ENCODE peak calls at places on chromosomes 4 and X, in nine cellular contexts. One of them, this sample, is unnamed.

GRCh38 chr4:12584116-12584875 is 899.8 kb downstream of the RAB28 start:
- DNase-seq in fibroblast of lung: no peak
- DNase-seq in naive thymus-derived CD4-positive, alpha-beta T cell: no peak
- DNase-seq in astrocyte: no peak
- DNase-seq in lung: no peak
- DNase-seq in fibroblast of mammary gland: no peak
- DNase-seq in IMR-90: no peak
- DNase-seq in RWPE2: no peak
- DNase-seq in right lobe of liver: no peak
- DNase-seq in this sample: no peak

GRCh38 chrX:9342581-9343051 is 122.2 kb upstream of the TBL1X start:
- DNase-seq in fibroblast of lung: peak
- DNase-seq in naive thymus-derived CD4-positive, alpha-beta T cell: peak
- DNase-seq in astrocyte: peak
- DNase-seq in lung: peak
- DNase-seq in fibroblast of mammary gland: peak
- DNase-seq in IMR-90: peak
- DNase-seq in RWPE2: peak
- DNase-seq in right lobe of liver: peak
- DNase-seq in this sample: peak

GRCh38 chrX:53362439-53362838 is 60.0 kb downstream of the SMC1A start:
- DNase-seq in fibroblast of lung: no peak
- DNase-seq in naive thymus-derived CD4-positive, alpha-beta T cell: no peak
- DNase-seq in astrocyte: no peak
- DNase-seq in lung: no peak
- DNase-seq in fibroblast of mammary gland: no peak
- DNase-seq in IMR-90: no peak
- DNase-seq in RWPE2: no peak
- DNase-seq in right lobe of liver: no peak
- DNase-seq in this sample: no peak

GRCh38 chr4:184115399-184115798 is 102.3 kb downstream of the ENPP6 start:
- DNase-seq in fibroblast of lung: no peak
- DNase-seq in naive thymus-derived CD4-positive, alpha-beta T cell: no peak
- DNase-seq in astrocyte: no peak
- DNase-seq in lung: no peak
- DNase-seq in fibroblast of mammary gland: no peak
- DNase-seq in IMR-90: no peak
- DNase-seq in RWPE2: no peak
- DNase-seq in right lobe of liver: no peak
- DNase-seq in this sample: no peak

GRCh38 chr4:24266014-24266413 is 318.3 kb downstream of the DHX15 start:
- DNase-seq in fibroblast of lung: no peak
- DNase-seq in naive thymus-derived CD4-positive, alpha-beta T cell: no peak
- DNase-seq in astrocyte: no peak
- DNase-seq in lung: no peak
- DNase-seq in fibroblast of mammary gland: no peak
- DNase-seq in IMR-90: no peak
- DNase-seq in RWPE2: no peak
- DNase-seq in right lobe of liver: no peak
- DNase-seq in this sample: no peak

GRCh38 chrX:106707771-106708454 is 18.6 kb upstream of the RNF128 start:
- DNase-seq in fibroblast of lung: peak
- DNase-seq in naive thymus-derived CD4-positive, alpha-beta T cell: no peak
- DNase-seq in astrocyte: peak
- DNase-seq in lung: no peak
- DNase-seq in fibroblast of mammary gland: peak
- DNase-seq in IMR-90: peak
- DNase-seq in RWPE2: no peak
- DNase-seq in right lobe of liver: no peak
- DNase-seq in this sample: no peak

GRCh38 chr4:113537183-113537977 is 224.2 kb downstream of the CAMK2D start:
- DNase-seq in fibroblast of lung: no peak
- DNase-seq in naive thymus-derived CD4-positive, alpha-beta T cell: no peak
- DNase-seq in astrocyte: no peak
- DNase-seq in lung: no peak
- DNase-seq in fibroblast of mammary gland: no peak
- DNase-seq in IMR-90: no peak
- DNase-seq in RWPE2: no peak
- DNase-seq in right lobe of liver: no peak
- DNase-seq in this sample: no peak

GRCh38 chr4:7067147-7067522 is 729 bp downstream of the GRPEL1 start:
- DNase-seq in fibroblast of lung: no peak
- DNase-seq in naive thymus-derived CD4-positive, alpha-beta T cell: no peak
- DNase-seq in astrocyte: no peak
- DNase-seq in lung: peak
- DNase-seq in fibroblast of mammary gland: peak
- DNase-seq in IMR-90: no peak
- DNase-seq in RWPE2: no peak
- DNase-seq in right lobe of liver: peak
- DNase-seq in this sample: no peak

DNA sequence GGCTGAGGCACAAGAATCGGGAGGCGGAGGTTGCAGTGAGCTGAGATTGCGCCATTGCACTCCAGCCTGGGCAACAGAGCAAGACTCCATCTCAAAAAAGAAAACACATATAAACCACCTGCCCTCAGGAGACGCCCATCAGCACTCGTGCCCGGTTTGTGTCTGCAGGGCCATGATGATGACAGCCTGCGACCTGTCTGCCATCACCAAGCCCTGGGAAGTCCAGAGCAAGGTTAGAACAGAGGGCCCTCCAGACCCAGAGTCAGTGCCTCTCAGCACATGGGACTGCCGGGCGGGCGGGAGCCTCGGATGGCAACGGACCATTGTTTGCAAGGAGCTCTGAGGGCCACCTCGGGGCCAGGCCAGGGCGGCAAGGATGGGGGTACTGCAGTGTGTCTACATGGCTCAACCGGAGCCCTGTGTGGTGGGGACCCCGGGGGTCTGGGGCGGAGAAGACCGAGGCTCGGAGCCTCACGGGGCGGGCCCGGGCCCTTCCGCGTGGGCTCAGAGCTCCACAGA is 9.3 kb downstream of the ATP5ME start:
- DNase-seq in fibroblast of lung: no peak
- DNase-seq in naive thymus-derived CD4-positive, alpha-beta T cell: no peak
- DNase-seq in astrocyte: no peak
- DNase-seq in lung: no peak
- DNase-seq in fibroblast of mammary gland: no peak
- DNase-seq in IMR-90: no peak
- DNase-seq in RWPE2: no peak
- DNase-seq in right lobe of liver: peak
- DNase-seq in this sample: no peak
- H3K4me3 ChIP-seq in fibroblast of lung: no peak
- H3K4me3 ChIP-seq in naive thymus-derived CD4-positive, alpha-beta T cell: peak
- H3K4me3 ChIP-seq in astrocyte: no peak
- H3K4me3 ChIP-seq in lung: no peak
- H3K4me3 ChIP-seq in fibroblast of mammary gland: no peak
- H3K4me3 ChIP-seq in IMR-90: no peak
- H3K4me3 ChIP-seq in RWPE2: no peak
- H3K4me3 ChIP-seq in right lobe of liver: no peak
- H3K4me3 ChIP-seq in this sample: no peak

DNA sequence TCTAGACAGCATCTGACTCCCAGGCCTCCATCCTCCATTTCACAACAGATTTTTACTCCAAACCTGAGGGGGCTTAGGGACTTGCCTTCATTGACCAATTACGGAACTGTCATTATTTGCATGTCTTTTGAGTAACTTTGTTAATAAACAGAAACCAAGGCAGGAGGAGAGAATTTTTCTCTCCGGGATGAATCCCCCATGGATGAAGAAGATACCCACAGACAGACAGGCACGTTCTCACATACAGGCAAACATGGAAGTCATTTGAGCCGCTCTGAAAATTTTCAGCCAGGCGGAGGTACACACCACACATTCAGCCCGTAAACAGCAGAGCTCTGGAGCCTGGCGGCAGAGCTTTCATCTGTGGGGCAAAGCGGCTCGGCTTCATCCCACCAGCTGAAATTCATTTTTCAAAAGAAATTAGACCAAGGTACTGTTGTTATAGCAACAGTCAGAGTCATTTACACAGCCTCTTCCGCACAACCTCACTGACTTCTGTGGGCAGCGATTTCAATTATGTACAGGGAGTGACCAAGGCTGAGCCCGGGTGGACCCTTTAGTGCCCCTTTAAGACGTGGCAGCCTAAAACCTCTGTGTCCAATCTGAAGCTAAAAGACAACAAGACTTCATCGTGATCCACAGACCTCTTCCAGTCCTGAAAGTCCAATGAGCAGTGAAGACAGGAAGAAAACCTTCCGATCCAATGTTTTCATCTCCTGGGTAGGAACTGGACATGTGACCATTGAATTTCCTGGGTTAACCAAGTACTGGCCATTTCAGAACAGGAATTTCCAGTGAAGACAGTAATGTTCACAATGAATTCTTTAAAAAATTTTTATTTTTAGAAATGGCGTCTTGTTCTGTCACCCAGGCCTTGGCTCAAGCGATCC is 237.0 kb downstream of the MGST2 start:
- DNase-seq in fibroblast of lung: no peak
- DNase-seq in naive thymus-derived CD4-positive, alpha-beta T cell: no peak
- DNase-seq in astrocyte: no peak
- DNase-seq in lung: no peak
- DNase-seq in fibroblast of mammary gland: peak
- DNase-seq in IMR-90: peak
- DNase-seq in RWPE2: no peak
- DNase-seq in right lobe of liver: no peak
- DNase-seq in this sample: no peak
- H3K4me3 ChIP-seq in fibroblast of lung: peak
- H3K4me3 ChIP-seq in naive thymus-derived CD4-positive, alpha-beta T cell: no peak
- H3K4me3 ChIP-seq in astrocyte: peak
- H3K4me3 ChIP-seq in lung: no peak
- H3K4me3 ChIP-seq in fibroblast of mammary gland: peak
- H3K4me3 ChIP-seq in IMR-90: peak
- H3K4me3 ChIP-seq in RWPE2: no peak
- H3K4me3 ChIP-seq in right lobe of liver: no peak
- H3K4me3 ChIP-seq in this sample: no peak

GRCh38 chr4:177441803-177442622 is at the start of gene AGA:
- DNase-seq in fibroblast of lung: peak
- DNase-seq in naive thymus-derived CD4-positive, alpha-beta T cell: peak
- DNase-seq in astrocyte: peak
- DNase-seq in lung: peak
- DNase-seq in fibroblast of mammary gland: peak
- DNase-seq in IMR-90: peak
- DNase-seq in RWPE2: peak
- DNase-seq in right lobe of liver: peak
- DNase-seq in this sample: peak

GRCh38 chr4:177442623-177443155 is 452 bp upstream of the AGA start:
- DNase-seq in fibroblast of lung: no peak
- DNase-seq in naive thymus-derived CD4-positive, alpha-beta T cell: no peak
- DNase-seq in astrocyte: no peak
- DNase-seq in lung: no peak
- DNase-seq in fibroblast of mammary gland: peak
- DNase-seq in IMR-90: no peak
- DNase-seq in RWPE2: no peak
- DNase-seq in right lobe of liver: no peak
- DNase-seq in this sample: no peak

GRCh38 chr4:177446571-177446970 is 4.3 kb upstream of the AGA start:
- DNase-seq in fibroblast of lung: no peak
- DNase-seq in naive thymus-derived CD4-positive, alpha-beta T cell: no peak
- DNase-seq in astrocyte: no peak
- DNase-seq in lung: no peak
- DNase-seq in fibroblast of mammary gland: no peak
- DNase-seq in IMR-90: no peak
- DNase-seq in RWPE2: no peak
- DNase-seq in right lobe of liver: no peak
- DNase-seq in this sample: peak

GRCh38 chr4:177447417-177448004 is 5.3 kb upstream of the AGA start:
- DNase-seq in fibroblast of lung: no peak
- DNase-seq in naive thymus-derived CD4-positive, alpha-beta T cell: no peak
- DNase-seq in astrocyte: no peak
- DNase-seq in lung: no peak
- DNase-seq in fibroblast of mammary gland: no peak
- DNase-seq in IMR-90: no peak
- DNase-seq in RWPE2: no peak
- DNase-seq in right lobe of liver: no peak
- DNase-seq in this sample: no peak

DNA sequence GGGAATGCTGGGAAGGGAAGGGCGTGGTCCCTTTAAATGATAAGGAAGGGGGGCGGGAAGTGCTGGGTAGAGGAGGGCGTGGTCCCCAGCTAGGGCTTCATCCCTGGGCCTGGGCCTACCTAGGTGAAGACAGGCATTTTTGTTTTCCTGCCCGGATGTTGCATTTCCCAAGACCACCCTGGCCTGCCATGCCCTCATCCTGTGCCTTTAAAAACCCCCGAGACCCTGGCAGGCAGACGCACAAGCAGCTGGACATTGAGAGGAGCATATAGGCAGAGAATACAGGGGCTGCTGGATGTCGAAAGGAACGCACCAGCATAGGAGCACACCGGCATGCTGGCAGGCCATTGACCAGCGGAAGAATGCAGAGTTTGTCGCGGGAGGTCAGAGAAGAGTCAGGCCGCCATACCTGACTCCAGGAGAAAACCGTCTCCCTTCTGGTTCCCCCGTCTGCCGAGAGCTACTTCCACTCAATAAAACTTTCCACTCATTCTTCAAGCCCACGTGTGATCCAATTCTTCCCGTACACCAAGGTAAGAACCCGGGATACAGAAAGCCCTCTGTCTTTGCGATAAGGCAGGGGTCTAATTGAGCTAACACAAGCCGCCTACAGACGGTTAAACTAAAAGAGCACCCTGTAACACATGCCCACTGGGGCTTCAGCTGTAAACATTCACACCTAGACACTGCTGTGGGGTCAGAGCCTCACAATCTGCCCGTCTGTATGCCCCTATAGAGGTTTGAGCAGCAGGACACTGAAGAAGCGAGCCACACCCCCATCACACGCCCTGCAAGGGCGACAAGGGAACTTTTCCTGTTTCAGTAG is 2.9 kb upstream of the AGA start:
- DNase-seq in fibroblast of lung: no peak
- DNase-seq in naive thymus-derived CD4-positive, alpha-beta T cell: no peak
- DNase-seq in astrocyte: no peak
- DNase-seq in lung: no peak
- DNase-seq in fibroblast of mammary gland: no peak
- DNase-seq in IMR-90: no peak
- DNase-seq in RWPE2: no peak
- DNase-seq in right lobe of liver: no peak
- DNase-seq in this sample: no peak
- H3K4me3 ChIP-seq in fibroblast of lung: no peak
- H3K4me3 ChIP-seq in naive thymus-derived CD4-positive, alpha-beta T cell: no peak
- H3K4me3 ChIP-seq in astrocyte: no peak
- H3K4me3 ChIP-seq in lung: no peak
- H3K4me3 ChIP-seq in fibroblast of mammary gland: no peak
- H3K4me3 ChIP-seq in IMR-90: no peak
- H3K4me3 ChIP-seq in RWPE2: no peak
- H3K4me3 ChIP-seq in right lobe of liver: no peak
- H3K4me3 ChIP-seq in this sample: no peak

DNA sequence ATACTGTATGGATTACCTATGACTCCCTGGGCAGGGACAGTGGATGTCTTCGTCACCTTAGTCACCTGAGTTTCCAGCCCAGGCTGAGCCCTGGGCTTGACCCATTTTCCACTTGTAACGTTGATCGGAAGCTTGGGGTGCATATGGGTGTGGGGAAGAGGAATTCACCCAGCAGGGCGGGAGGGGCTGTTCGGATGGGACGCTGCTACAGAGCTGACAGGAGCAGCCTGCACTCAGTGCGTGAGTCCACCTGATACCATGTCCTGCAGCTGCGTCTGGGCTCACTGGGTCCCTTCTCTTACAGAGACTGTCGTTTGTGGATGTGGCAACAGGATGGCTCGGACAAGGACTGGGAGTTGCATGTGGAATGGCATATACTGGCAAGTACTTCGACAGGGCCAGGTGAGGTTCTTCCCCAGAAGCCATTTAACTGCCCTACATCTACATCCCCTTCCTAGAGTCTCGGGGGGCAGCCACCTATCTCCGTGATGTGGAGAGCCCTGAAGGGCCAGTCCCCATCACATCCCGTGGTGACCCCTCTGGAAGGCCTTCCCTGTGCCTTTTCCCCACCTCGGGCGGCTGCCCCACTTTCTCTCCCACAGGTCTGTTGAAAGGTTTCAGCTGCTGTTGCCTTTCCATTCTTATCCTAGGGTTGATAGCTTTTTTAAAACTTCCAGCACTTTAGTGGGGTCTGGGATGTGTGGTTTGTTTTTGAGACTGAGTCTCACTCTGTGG is 13.6 kb downstream of the TKTL1 start:
- DNase-seq in fibroblast of lung: no peak
- DNase-seq in naive thymus-derived CD4-positive, alpha-beta T cell: no peak
- DNase-seq in astrocyte: no peak
- DNase-seq in lung: no peak
- DNase-seq in fibroblast of mammary gland: no peak
- DNase-seq in IMR-90: no peak
- DNase-seq in RWPE2: no peak
- DNase-seq in right lobe of liver: no peak
- DNase-seq in this sample: no peak
- H3K4me3 ChIP-seq in fibroblast of lung: no peak
- H3K4me3 ChIP-seq in naive thymus-derived CD4-positive, alpha-beta T cell: no peak
- H3K4me3 ChIP-seq in astrocyte: no peak
- H3K4me3 ChIP-seq in lung: no peak
- H3K4me3 ChIP-seq in fibroblast of mammary gland: no peak
- H3K4me3 ChIP-seq in IMR-90: no peak
- H3K4me3 ChIP-seq in RWPE2: no peak
- H3K4me3 ChIP-seq in right lobe of liver: no peak
- H3K4me3 ChIP-seq in this sample: no peak